ENCODE peak calls at places on chromosomes 12 and 14, in four cellular contexts. U is colonic mucosa, H is iris pigment epithelial cell, R is nucleus accumbens. Y is an unnamed sample.
A peak's percentile ranks its signal among the peaks of the same experiment; 100 is the strongest.

GRCh38 chr14:89736866-89737265 is 217.7 kb downstream of the EFCAB11 start:
- DNase-seq in H (peak; percentile 18), R (no peak), U (no peak), Y (no peak)

GRCh38 chr12:49190317-49190716 is 1.4 kb upstream of the TUBA1A start:
- DNase-seq in U (no peak), H (no peak), R (peak; percentile 51), Y (no peak)

GRCh38 chr12:16300706-16301105 is 23.2 kb upstream of the SLC15A5 start:
- DNase-seq in U (no peak), H (peak; percentile 15), R (no peak), Y (no peak)

GRCh38 chr12:6135071-6135470 is 10.6 kb upstream of the VWF start:
- DNase-seq in U (no peak), H (peak; percentile 73), R (no peak), Y (no peak)

GRCh38 chr12:93174048-93174447 is 203.7 kb upstream of the NUDT4 start:
- DNase-seq in H (peak; percentile 98), R (no peak), U (no peak), Y (no peak)

GRCh38 chr12:132568826-132569480 is 41.4 kb downstream of the LRCOL1 start:
- DNase-seq in H (no peak), U (no peak), R (no peak), Y (no peak)

GRCh38 chr12:3770891-3771290 is 18.0 kb upstream of the CRACR2A start:
- DNase-seq in H (peak; percentile 83), U (no peak), R (no peak), Y (no peak)

GRCh38 chr12:109185441-109185840 is 69.1 kb downstream of the ACACB start:
- DNase-seq in H (no peak), R (no peak), U (no peak), Y (no peak)

GRCh38 chr14:104898870-104899510 is 25.7 kb upstream of the PLD4 start:
- DNase-seq in U (no peak), R (no peak), H (no peak), Y (peak; percentile 49)

GRCh38 chr12:80186727-80187217 is 87.4 kb downstream of the OTOGL start:
- DNase-seq in U (peak; percentile 54), H (peak; percentile 93), R (peak; percentile 51), Y (no peak)

GRCh38 chr12:123941485-123942276 is 30.9 kb downstream of the CCDC92 start:
- DNase-seq in H (peak; percentile 14), R (no peak), U (no peak), Y (no peak)

GRCh38 chr12:119448737-119449136 is 114.2 kb downstream of the CCDC60 start:
- DNase-seq in U (no peak), H (no peak), R (no peak), Y (no peak)

GRCh38 chr12:107564946-107565345 is 120.7 kb upstream of the PWP1 start:
- DNase-seq in U (no peak), R (no peak), H (peak; percentile 40), Y (no peak)

GRCh38 chr14:101135796-101136742 is 232.5 kb upstream of the RTL1 start:
- DNase-seq in R (peak; percentile 53), U (no peak), H (no peak), Y (no peak)

GRCh38 chr12:93824514-93825500 is 147.6 kb downstream of the CRADD start:
- DNase-seq in H (peak; percentile 68), R (no peak), U (no peak), Y (no peak)

GRCh38 chr12:77847665-77848431 is 17.2 kb downstream of the NAV3 start:
- DNase-seq in R (no peak), U (no peak), H (peak; percentile 97), Y (no peak)

GRCh38 chr12:19234171-19234704 is 104.7 kb downstream of the PLEKHA5 start:
- DNase-seq in R (no peak), U (no peak), H (peak; percentile 59), Y (no peak)

GRCh38 chr12:98352835-98353234 is 162.6 kb upstream of the TMPO start:
- DNase-seq in U (no peak), R (no peak), H (peak; percentile 53), Y (no peak)

GRCh38 chr12:74890237-74890599 is 319.4 kb downstream of the KCNC2 start:
- DNase-seq in R (peak; percentile 44), H (peak; percentile 93), U (no peak), Y (no peak)

GRCh38 chr14:91149462-91149861 is 35.6 kb downstream of the DGLUCY start:
- DNase-seq in H (peak; percentile 100), R (no peak), U (peak; percentile 61), Y (peak; percentile 60)

GRCh38 chr14:88322505-88323085 is 474 bp downstream of the KCNK10 start:
- DNase-seq in H (no peak), U (no peak), R (no peak), Y (no peak)

GRCh38 chr14:79825046-79825521 is 386.2 kb downstream of the DIO2 start:
- DNase-seq in H (peak; percentile 50), R (peak; percentile 45), U (no peak), Y (no peak)

GRCh38 chr12:32558941-32559340 is 120.2 kb upstream of the DNM1L start:
- DNase-seq in U (no peak), H (peak; percentile 74), R (no peak), Y (no peak)